ENCODE peak calls at places on chromosome 7, in four cellular contexts. X, Y, C and N are unnamed samples.

GRCh38 chr7:69674701-69675182 is 76.5 kb downstream of the AUTS2 start:
- DNase-seq in Y (no peak), X (no peak), C (no peak), N (no peak)

GRCh38 chr7:28581351-28581750 is 169.0 kb downstream of the CREB5 start:
- DNase-seq in Y (no peak), C (no peak), X (no peak), N (no peak)

GRCh38 chr7:67823345-67823744 is 826.7 kb downstream of the TYW1 start:
- DNase-seq in C (no peak), Y (peak), X (no peak), N (no peak)

GRCh38 chr7:55065079-55065478 is 46.3 kb downstream of the EGFR start:
- DNase-seq in Y (peak), C (no peak), X (peak), N (peak)

GRCh38 chr7:81882086-81882485 is 112.2 kb upstream of the HGF start:
- DNase-seq in C (no peak), Y (no peak), X (no peak), N (no peak)

GRCh38 chr7:91941450-91941849 is 788 bp downstream of the AKAP9 start:
- DNase-seq in C (peak), Y (no peak), X (peak), N (no peak)

GRCh38 chr7:112484671-112485097 is 3.9 kb downstream of the LSMEM1 start:
- DNase-seq in Y (peak), C (no peak), X (peak), N (peak)

GRCh38 chr7:106021211-106022067 is 58.4 kb downstream of the CDHR3 start:
- DNase-seq in C (no peak), X (peak), Y (no peak), N (no peak)

GRCh38 chr7:2939193-2939885 is 95.2 kb upstream of the GNA12 start:
- DNase-seq in X (peak), Y (no peak), C (no peak), N (no peak)

GRCh38 chr7:2929321-2930201 is 85.5 kb upstream of the GNA12 start:
- DNase-seq in Y (no peak), C (no peak), X (no peak), N (no peak)

GRCh38 chr7:38217672-38218071 is 39.6 kb downstream of the STARD3NL start:
- DNase-seq in Y (no peak), X (no peak), C (no peak), N (no peak)

GRCh38 chr7:146635200-146636032 is 518.8 kb downstream of the CNTNAP2 start:
- DNase-seq in C (no peak), Y (no peak), X (no peak), N (no peak)

GRCh38 chr7:24378871-24379608 is 95.0 kb downstream of the NPY start:
- DNase-seq in X (peak), C (no peak), Y (no peak), N (peak)

GRCh38 chr7:37982423-37982822 is 62.0 kb downstream of the EPDR1 start:
- DNase-seq in X (no peak), Y (no peak), C (no peak), N (no peak)

GRCh38 chr7:74654811-74655210 is 2.7 kb upstream of the GTF2I start:
- DNase-seq in C (no peak), X (no peak), Y (no peak), N (no peak)

GRCh38 chr7:45257284-45257683 is 99.7 kb downstream of the RAMP3 start:
- DNase-seq in Y (no peak), X (no peak), C (no peak), N (no peak)

GRCh38 chr7:94848992-94849576 is 58.3 kb upstream of the PPP1R9A start:
- DNase-seq in C (no peak), X (no peak), Y (no peak), N (no peak)

GRCh38 chr7:19404912-19405329 is 259.7 kb upstream of the FERD3L start:
- DNase-seq in Y (peak), X (peak), C (no peak), N (peak)

GRCh38 chr7:16318989-16319915 is 102.1 kb downstream of the CRPPA start:
- DNase-seq in C (no peak), Y (peak), X (peak), N (no peak)

GRCh38 chr7:157797361-157797760 is 460.6 kb downstream of the DNAJB6 start:
- DNase-seq in C (no peak), X (no peak), Y (no peak), N (no peak)

GRCh38 chr7:132387596-132387995 is 188.7 kb downstream of the PLXNA4 start:
- DNase-seq in X (no peak), Y (no peak), C (no peak), N (no peak)

GRCh38 chr7:92685146-92686042 is 95.2 kb upstream of the FAM133B start:
- DNase-seq in Y (no peak), C (no peak), X (no peak), N (no peak)

GRCh38 chr7:124649397-124650029 is 116.1 kb downstream of the GPR37 start:
- DNase-seq in Y (no peak), C (peak), X (no peak), N (no peak)
- H3K4me3 ChIP-seq in Y (no peak), C (peak), X (peak), N (no peak)

GRCh38 chr7:120334475-120334874 is 61.5 kb downstream of the KCND2 start:
- DNase-seq in Y (no peak), C (no peak), X (no peak), N (no peak)
- H3K4me3 ChIP-seq in Y (no peak), C (no peak), X (no peak), N (no peak)

GRCh38 chr7:134071355-134072331 is 55.5 kb upstream of the LRGUK start:
- DNase-seq in X (no peak), C (peak), Y (no peak), N (no peak)

GRCh38 chr7:134070673-134071072 is 56.5 kb upstream of the LRGUK start:
- DNase-seq in C (no peak), Y (no peak), X (no peak), N (no peak)

GRCh38 chr7:134067164-134067563 is 60.0 kb upstream of the LRGUK start:
- DNase-seq in X (no peak), C (no peak), Y (no peak), N (no peak)

GRCh38 chr7:134069187-134069586 is 58.0 kb upstream of the LRGUK start:
- DNase-seq in X (no peak), Y (no peak), C (no peak), N (no peak)

GRCh38 chr7:134068670-134069069 is 58.5 kb upstream of the LRGUK start:
- DNase-seq in X (no peak), C (no peak), Y (no peak), N (no peak)
- H3K4me3 ChIP-seq in X (no peak), C (no peak), Y (no peak), N (no peak)

DNA sequence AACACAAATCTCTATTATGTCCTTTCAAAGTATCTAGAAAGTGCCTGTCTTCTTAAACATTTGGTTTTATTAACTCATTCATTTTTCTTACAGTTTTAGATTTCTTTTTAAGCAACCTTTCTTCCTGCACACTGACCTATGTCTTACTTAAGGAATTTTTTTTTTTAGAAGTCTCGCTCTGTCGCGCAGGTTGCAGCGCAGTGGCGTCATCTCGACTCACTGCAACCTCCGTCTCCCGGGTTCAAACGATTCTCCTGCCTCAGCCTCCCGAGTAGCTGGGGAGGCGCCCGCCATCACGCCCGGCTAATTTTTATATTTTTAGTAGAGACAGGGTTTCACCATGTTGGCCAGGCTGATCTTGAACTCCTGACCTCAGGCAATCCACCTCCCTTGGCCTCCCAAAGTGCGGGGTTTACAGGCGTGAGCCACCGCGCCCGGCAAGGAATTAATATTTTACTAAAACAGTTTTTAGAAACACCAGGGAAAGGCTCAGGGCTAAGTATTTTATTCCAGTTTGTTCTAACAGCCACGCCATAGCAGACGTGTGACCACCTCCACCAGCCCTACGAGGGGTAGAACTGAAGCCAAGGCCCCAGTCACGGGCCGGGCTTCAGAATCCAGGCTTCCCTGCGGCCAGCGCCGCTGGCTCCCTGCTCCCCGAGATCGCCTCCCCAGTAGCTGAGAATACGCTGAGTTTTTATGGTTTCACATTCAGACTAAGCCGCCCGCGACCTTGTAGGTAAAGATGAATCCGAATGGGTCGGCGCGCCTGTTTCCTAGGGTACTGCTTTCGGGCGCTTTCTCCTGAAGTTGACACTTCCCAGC is 941 bp upstream of the LUC7L2 start:
- DNase-seq in C (peak), Y (peak), X (peak), N (no peak)
- H3K4me3 ChIP-seq in C (peak), Y (peak), X (peak), N (peak)

DNA sequence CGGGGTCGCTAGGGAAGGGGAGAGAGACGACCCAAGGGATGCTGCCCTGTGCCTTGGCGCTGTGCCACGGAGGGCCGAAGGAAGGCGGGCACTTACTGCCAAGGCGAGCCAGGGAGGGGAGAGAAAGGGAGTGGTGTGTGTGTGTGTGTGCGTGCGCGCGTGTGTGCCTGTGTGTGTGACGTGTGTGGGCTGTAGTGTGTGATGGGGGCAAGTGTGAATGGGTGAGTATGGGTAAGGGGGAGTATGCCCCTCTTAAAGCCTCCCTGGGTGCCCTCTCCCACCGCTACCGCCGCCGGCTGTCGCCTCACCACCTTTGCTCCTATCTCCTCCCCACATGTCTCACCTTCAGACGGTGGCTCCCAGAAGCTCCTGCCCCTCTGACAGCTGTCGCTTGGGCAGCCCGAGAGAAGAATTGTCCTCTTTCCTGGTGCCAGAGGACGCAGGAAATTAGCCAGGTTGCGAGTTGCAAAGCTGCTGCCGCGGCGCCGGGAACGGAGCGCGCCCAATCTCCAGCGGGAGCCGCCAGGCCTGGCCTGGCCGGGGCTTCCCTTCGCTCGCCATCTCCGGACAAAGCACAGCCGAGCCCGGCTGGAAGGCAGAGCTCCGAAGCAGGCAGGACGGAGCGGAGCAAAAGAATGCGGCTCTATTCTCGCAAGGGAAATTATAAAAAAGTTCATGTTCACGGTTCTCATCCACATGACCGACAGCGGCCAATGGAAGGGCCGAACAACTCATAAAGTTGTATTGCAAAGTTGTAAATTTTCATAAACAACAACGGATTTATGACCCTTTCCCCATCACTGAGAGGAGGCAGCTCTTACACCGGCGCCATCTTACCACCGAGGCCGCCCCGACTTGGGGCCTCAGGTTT is at the start of gene HOXA3:
- DNase-seq in C (no peak), X (peak), Y (no peak), N (no peak)
- H3K4me3 ChIP-seq in C (peak), X (peak), Y (peak), N (peak)